ENCODE peak calls at places on chromosomes 13 and 19, in four cellular contexts. U, A, M and S are unnamed samples.

GRCh38 chr13:113775451-113776145 is 16.6 kb downstream of the TMEM255B start:
- DNase-seq in A (peak), U (no peak), M (no peak), S (no peak)

GRCh38 chr19:3516675-3517207 is 10.6 kb downstream of the FZR1 start:
- DNase-seq in U (peak), A (no peak), M (peak), S (no peak)

GRCh38 chr13:113129921-113130750 is 7.5 kb downstream of the F10 start:
- DNase-seq in A (peak), M (no peak), U (no peak), S (no peak)

GRCh38 chr13:79241697-79242096 is 164.4 kb downstream of the RBM26 start:
- DNase-seq in M (no peak), U (no peak), A (no peak), S (no peak)

GRCh38 chr13:81388400-81388799 is 1047.5 kb upstream of the SPRY2 start:
- DNase-seq in U (no peak), A (no peak), M (no peak), S (no peak)

GRCh38 chr19:57031156-57031555 is 88.6 kb upstream of the USP29 start:
- DNase-seq in U (no peak), M (no peak), A (no peak), S (no peak)

GRCh38 chr19:38120471-38121030 is 103.5 kb downstream of the DPF1 start:
- DNase-seq in M (no peak), U (no peak), A (no peak), S (no peak)

GRCh38 chr13:110210604-110210985 is 96.4 kb downstream of the COL4A1 start:
- DNase-seq in M (no peak), A (peak), U (no peak), S (no peak)

GRCh38 chr13:75440100-75440499 is 41.9 kb downstream of the TBC1D4 start:
- DNase-seq in U (no peak), A (no peak), M (no peak), S (no peak)

GRCh38 chr13:26476111-26476743 is 81.3 kb upstream of the WASF3 start:
- DNase-seq in U (no peak), A (no peak), M (no peak), S (no peak)

GRCh38 chr19:13839938-13840750 is 36.8 kb upstream of the NANOS3 start:
- DNase-seq in M (peak), A (peak), U (peak), S (no peak)

GRCh38 chr13:111904166-111904565 is 162.8 kb upstream of the SOX1 start:
- DNase-seq in U (no peak), M (no peak), A (peak), S (no peak)

GRCh38 chr13:51523082-51523518 is 61.2 kb upstream of the WDFY2 start:
- DNase-seq in U (no peak), M (peak), A (no peak), S (peak)

GRCh38 chr19:29084266-29084665 is 128.7 kb downstream of the UQCRFS1 start:
- DNase-seq in U (no peak), A (no peak), M (no peak), S (no peak)

GRCh38 chr19:50837300-50837699 is 3.9 kb upstream of the KLK15 start:
- DNase-seq in M (no peak), A (no peak), U (no peak), S (no peak)

GRCh38 chr19:32676186-32676894 is 692 bp downstream of the RGS9BP start:
- DNase-seq in M (peak), U (no peak), A (no peak), S (no peak)

GRCh38 chr13:23322353-23323336 is 110.9 kb downstream of the SACS start:
- DNase-seq in U (no peak), M (no peak), A (no peak), S (no peak)

GRCh38 chr19:21101511-21102242 is 19.7 kb downstream of the ZNF714 start:
- DNase-seq in M (no peak), U (no peak), A (no peak), S (no peak)

GRCh38 chr13:93080587-93080986 is 146.0 kb upstream of the GPC6 start:
- DNase-seq in M (no peak), A (no peak), U (no peak), S (no peak)

GRCh38 chr19:3710265-3710812 is 2.2 kb downstream of the TJP3 start:
- DNase-seq in U (no peak), A (no peak), M (no peak), S (no peak)

GRCh38 chr13:113205428-113205931 is 3.0 kb downstream of the PCID2 start:
- DNase-seq in A (no peak), M (no peak), U (no peak), S (no peak)

GRCh38 chr13:64928704-64929499 is 2301.2 kb downstream of the PCDH9 start:
- DNase-seq in U (no peak), M (no peak), A (no peak), S (no peak)

GRCh38 chr19:38653028-38653571 is 5.7 kb downstream of the ACTN4 start:
- DNase-seq in U (no peak), A (no peak), M (no peak), S (no peak)

GRCh38 chr19:19554074-19555023 is 16.3 kb downstream of the CILP2 start:
- DNase-seq in M (peak), U (peak), A (no peak), S (peak)

GRCh38 chr19:37872383-37872782 is 34.0 kb downstream of the WDR87 start:
- DNase-seq in U (no peak), A (no peak), M (no peak), S (no peak)

GRCh38 chr13:33016414-33017409 is at the start of gene KL:
- DNase-seq in A (no peak), U (no peak), M (no peak), S (no peak)

GRCh38 chr13:66069570-66069969 is 1160.6 kb downstream of the PCDH9 start:
- DNase-seq in U (no peak), A (no peak), M (no peak), S (no peak)

GRCh38 chr19:45267296-45267695 is 16.2 kb downstream of the MARK4 start:
- DNase-seq in M (no peak), U (no peak), A (no peak), S (no peak)

GRCh38 chr19:40549007-40549708 is 27.5 kb upstream of the SHKBP1 start:
- DNase-seq in M (peak), A (peak), U (peak), S (peak)

GRCh38 chr13:99617474-99618255 is 116.4 kb downstream of the TM9SF2 start:
- DNase-seq in A (peak), U (no peak), M (peak), S (no peak)

GRCh38 chr19:14479985-14480694 is 5.0 kb upstream of the PTGER1 start:
- DNase-seq in A (no peak), U (peak), M (peak), S (peak)

GRCh38 chr19:10158071-10158470 is 36.7 kb downstream of the DNMT1 start:
- DNase-seq in A (no peak), M (no peak), U (no peak), S (no peak)

GRCh38 chr13:110748271-110748670 is 34.8 kb downstream of the ING1 start:
- DNase-seq in M (no peak), A (peak), U (no peak), S (no peak)

GRCh38 chr13:105991622-105992254 is 543.7 kb downstream of the EFNB2 start:
- DNase-seq in M (no peak), U (no peak), A (no peak), S (no peak)

GRCh38 chr13:71685072-71685471 is 181.9 kb downstream of the DACH1 start:
- DNase-seq in M (no peak), A (no peak), U (no peak), S (no peak)

GRCh38 chr19:48815870-48816501 is 5.2 kb upstream of the BCAT2 start:
- DNase-seq in M (no peak), U (no peak), A (no peak), S (no peak)

GRCh38 chr13:54787754-54788153 is 1759.1 kb downstream of the OLFM4 start:
- DNase-seq in A (no peak), M (no peak), U (no peak), S (no peak)

GRCh38 chr19:15252398-15253018 is 20.3 kb upstream of the EPHX3 start:
- DNase-seq in A (peak), U (no peak), M (no peak), S (no peak)

GRCh38 chr19:13825489-13826475 is 30.5 kb downstream of the ZSWIM4 start:
- DNase-seq in U (no peak), M (peak), A (no peak), S (no peak)

GRCh38 chr19:44684892-44685847 is 13.8 kb upstream of the CEACAM16 start:
- DNase-seq in M (no peak), A (peak), U (no peak), S (no peak)

GRCh38 chr19:5774921-5775320 is 9.6 kb downstream of the PRR22 start:
- DNase-seq in A (no peak), U (no peak), M (no peak), S (no peak)
- H3K27ac ChIP-seq in A (no peak), U (no peak), M (no peak), S (no peak)

GRCh38 chr13:39888865-39889810 is 233.7 kb downstream of the COG6 start:
- DNase-seq in U (no peak), M (no peak), A (no peak), S (no peak)

GRCh38 chr13:39887424-39887823 is 232.0 kb downstream of the COG6 start:
- DNase-seq in U (no peak), M (no peak), A (no peak), S (no peak)

GRCh38 chr13:39890537-39890936 is 235.1 kb downstream of the COG6 start:
- DNase-seq in A (no peak), U (no peak), M (no peak), S (no peak)

GRCh38 chr13:39884166-39884565 is 228.7 kb downstream of the COG6 start:
- DNase-seq in U (no peak), M (no peak), A (no peak), S (no peak)

DNA sequence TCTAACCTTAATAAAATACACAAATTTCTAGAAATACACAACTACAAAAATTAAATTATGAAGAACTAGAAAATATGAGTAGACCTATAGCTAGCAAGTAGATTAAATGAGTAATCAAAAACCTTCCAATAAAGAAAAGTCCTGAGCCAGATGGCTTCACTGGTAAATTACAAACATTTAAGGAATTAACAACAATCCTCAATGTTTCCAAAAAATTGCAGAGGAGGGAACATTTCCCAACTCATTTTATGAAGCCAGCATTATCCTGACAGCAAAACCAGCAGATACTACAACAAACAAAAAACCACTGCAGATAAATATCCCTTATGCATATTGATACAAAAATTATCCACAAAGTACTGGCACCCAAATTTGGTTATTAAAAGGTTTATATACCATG is 230.9 kb downstream of the COG6 start:
- DNase-seq in M (no peak), A (no peak), U (no peak), S (no peak)
- H3K4me3 ChIP-seq in M (no peak), A (no peak), U (no peak), S (no peak)

DNA sequence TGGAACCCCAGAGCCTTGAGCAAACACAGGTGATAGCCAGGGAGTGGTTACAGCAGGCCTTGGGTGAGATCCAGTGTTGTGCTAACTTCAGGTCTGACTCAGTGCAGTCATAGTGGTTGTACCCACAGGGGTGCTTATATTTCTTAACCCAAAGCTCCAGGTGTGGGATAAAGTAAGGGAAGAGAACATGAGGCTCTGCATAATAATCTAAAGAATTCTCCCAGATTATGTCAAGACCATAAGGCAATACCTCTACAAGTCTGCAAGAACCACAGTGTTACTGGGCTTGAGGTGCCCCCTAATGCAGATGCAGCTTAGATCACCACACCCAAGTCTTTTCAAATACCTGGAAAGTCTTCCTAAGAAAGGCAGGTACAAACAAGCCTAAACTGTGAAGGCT is 485.4 kb downstream of the RFC3 start:
- DNase-seq in M (no peak), U (no peak), A (no peak), S (no peak)
- H3K27ac ChIP-seq in M (no peak), U (no peak), A (no peak), S (no peak)

GRCh38 chr19:33998302-33998701 is 174.0 kb upstream of the LSM14A start:
- DNase-seq in A (no peak), M (no peak), U (no peak), S (no peak)
- H3K4me3 ChIP-seq in A (no peak), M (no peak), U (no peak), S (no peak)

GRCh38 chr19:7478843-7479227 is 10.0 kb downstream of the PEX11G start:
- DNase-seq in M (no peak), A (no peak), U (no peak), S (no peak)
- H3K27ac ChIP-seq in M (no peak), A (no peak), U (no peak), S (no peak)

GRCh38 chr19:17832443-17833208 is 11.3 kb upstream of the INSL3 start:
- DNase-seq in A (no peak), U (no peak), M (no peak), S (no peak)

GRCh38 chr19:17829855-17830566 is 8.7 kb upstream of the INSL3 start:
- DNase-seq in M (no peak), U (no peak), A (no peak), S (no peak)

GRCh38 chr19:17830567-17831418 is 9.5 kb upstream of the INSL3 start:
- DNase-seq in A (no peak), U (no peak), M (peak), S (peak)

GRCh38 chr19:17834350-17835181 is 13.2 kb downstream of the JAK3 start:
- DNase-seq in A (no peak), M (no peak), U (no peak), S (no peak)

DNA sequence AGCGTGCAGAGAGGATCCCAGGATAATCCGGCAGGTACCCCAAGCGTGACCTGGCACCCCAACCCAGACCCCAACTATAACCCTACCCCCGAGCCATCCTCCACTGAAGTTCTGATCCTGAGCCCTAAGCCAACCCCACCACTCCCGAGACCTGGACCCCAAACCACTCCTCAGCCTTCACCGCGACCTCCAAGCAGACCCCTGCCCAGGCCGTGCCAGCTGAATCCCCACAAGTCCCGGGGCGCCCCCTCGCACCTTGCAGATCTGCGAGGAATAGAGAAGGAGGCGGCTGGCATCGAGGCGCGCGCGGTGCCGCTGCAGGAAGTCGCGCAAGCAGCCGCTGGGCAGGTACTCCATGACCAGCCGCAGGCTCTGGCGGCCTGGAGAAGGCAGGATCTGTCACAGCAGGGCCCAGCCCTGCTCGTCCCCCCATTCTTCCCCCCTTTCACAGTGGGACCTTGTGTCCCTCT is 10.1 kb upstream of the INSL3 start:
- DNase-seq in A (no peak), U (no peak), M (no peak), S (no peak)
- H3K4me3 ChIP-seq in A (no peak), U (peak), M (no peak), S (no peak)

GRCh38 chr13:46355906-46356305 is 31.1 kb downstream of the RUBCNL start:
- DNase-seq in U (no peak), A (no peak), M (no peak), S (no peak)
- H3K27ac ChIP-seq in U (no peak), A (peak), M (no peak), S (no peak)

DNA sequence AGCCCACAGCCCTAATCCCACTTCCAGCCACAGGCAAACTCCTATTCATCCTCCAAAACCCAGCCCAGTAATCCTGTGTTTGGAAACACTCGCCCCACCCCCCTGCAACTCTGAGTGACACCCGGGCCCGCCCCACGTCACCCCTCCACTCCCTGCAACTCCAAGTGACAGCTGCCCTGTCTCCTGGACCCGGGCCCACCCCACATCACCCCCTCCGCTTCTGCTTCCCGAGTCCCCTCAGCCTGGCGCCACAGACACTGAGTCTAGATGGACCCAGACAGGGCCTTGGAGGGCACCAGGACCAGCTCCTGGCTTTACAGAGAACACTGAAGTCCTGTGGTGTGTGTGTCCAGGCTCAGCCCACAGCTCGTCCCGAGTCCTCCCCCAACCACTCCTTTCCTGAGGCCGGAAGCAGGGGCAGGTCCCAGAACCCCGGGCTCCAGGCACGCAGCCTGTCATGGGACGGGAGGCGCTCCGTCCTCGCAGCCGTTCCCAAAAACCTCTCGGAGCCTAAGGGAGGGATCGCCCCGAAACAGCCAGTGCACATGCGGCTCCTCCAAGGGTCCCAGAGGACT is 7.7 kb downstream of the REXO1 start:
- DNase-seq in U (no peak), M (no peak), A (no peak), S (no peak)
- H3K4me3 ChIP-seq in U (no peak), M (no peak), A (no peak), S (no peak)

DNA sequence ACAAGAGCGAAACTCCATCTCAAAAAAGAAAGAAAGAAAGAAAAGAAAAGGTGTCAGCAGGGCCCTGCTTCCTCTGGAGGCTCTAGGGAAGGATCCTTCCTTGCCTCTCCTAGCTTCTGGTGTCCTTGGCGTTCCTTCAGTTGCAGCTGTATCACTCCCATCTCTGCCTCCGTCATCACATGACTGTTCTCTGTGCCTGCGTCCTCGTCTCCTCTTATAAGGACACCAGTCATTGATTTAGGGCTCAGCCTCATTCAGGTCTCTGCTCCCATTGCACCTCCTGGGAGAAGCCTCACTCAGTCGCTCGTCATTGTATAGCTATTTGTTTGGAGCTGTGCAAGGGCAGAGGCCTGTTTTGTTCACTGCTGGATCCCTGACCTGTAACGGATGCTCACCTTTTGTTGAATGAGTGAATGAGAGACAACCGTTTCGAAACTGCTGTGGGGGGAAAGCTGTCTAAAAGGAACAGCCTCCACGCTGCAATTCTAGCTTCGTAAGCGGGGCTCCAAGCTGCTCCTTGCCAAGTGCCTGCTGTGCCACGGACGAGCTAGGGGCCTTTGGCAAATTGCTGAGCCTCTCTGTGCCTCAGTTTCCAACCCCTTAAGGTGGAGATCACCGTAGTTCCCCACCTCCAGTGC is 17.1 kb downstream of the BRSK1 start:
- DNase-seq in M (no peak), A (no peak), U (no peak), S (no peak)
- H3K27ac ChIP-seq in M (no peak), A (no peak), U (no peak), S (no peak)